ENCODE peak calls at places on chromosomes 16 and 17, in nine cellular contexts. Q is EH, T is NCI-H774, K is lower leg skin, U is fibroblast of pulmonary artery, F is NCI-H446 treated with DMSO at 0.1 percent for 48 hours, H is HuH-7, W is caudate nucleus, A is kidney epithelial cell. J is an unnamed sample.

GRCh38 chr16:75550211-75550662 is 5.8 kb downstream of the TMEM231 start:
- DNase-seq in Q (peak), T (no peak), K (no peak), U (peak), F (no peak), H (peak), W (peak), A (peak), J (peak)

GRCh38 chr17:82927661-82928601 is 88.1 kb upstream of the ZNF750 start:
- DNase-seq in Q (no peak), T (no peak), K (no peak), U (no peak), F (no peak), H (no peak), W (peak), A (no peak), J (no peak)

GRCh38 chr16:78503501-78504110 is 404.2 kb downstream of the WWOX start:
- DNase-seq in Q (peak), T (no peak), K (no peak), U (peak), F (no peak), H (no peak), W (no peak), A (no peak), J (peak)

GRCh38 chr17:12021604-12022003 is 927 bp downstream of the MAP2K4 start:
- DNase-seq in Q (peak), T (no peak), K (no peak), U (no peak), F (no peak), H (no peak), W (no peak), A (no peak), J (no peak)

GRCh38 chr16:85420501-85421337 is 192.4 kb upstream of the GSE1 start:
- DNase-seq in Q (peak), T (no peak), K (peak), U (peak), F (no peak), H (peak), W (no peak), A (no peak), J (peak)

GRCh38 chr16:27226476-27226875 is 23.1 kb downstream of the KDM8 start:
- DNase-seq in Q (no peak), T (peak), K (no peak), U (no peak), F (no peak), H (no peak), W (no peak), A (no peak), J (no peak)

GRCh38 chr16:61829631-61830030 is 206.6 kb downstream of the CDH8 start:
- DNase-seq in Q (peak), T (no peak), K (no peak), U (peak), F (no peak), H (no peak), W (no peak), A (no peak), J (no peak)

GRCh38 chr16:53022374-53022773 is 30.3 kb downstream of the CHD9NB start:
- DNase-seq in Q (peak), T (peak), K (no peak), U (peak), F (peak), H (peak), W (no peak), A (no peak), J (peak)

GRCh38 chr16:20846030-20846429 is 39.7 kb downstream of the REXO5 start:
- DNase-seq in Q (no peak), T (no peak), K (no peak), U (no peak), F (peak), H (no peak), W (no peak), A (no peak), J (no peak)

GRCh38 chr17:73292031-73292531 is 19.7 kb downstream of the CDC42EP4 start:
- DNase-seq in Q (peak), T (no peak), K (no peak), U (peak), F (no peak), H (no peak), W (peak), A (peak), J (peak)

GRCh38 chr17:1643293-1643998 is 2.1 kb downstream of the SCARF1 start:
- DNase-seq in Q (peak), T (peak), K (no peak), U (no peak), F (no peak), H (peak), W (peak), A (no peak), J (peak)

GRCh38 chr16:67528870-67529638 is 425 bp downstream of the RIPOR1 start:
- DNase-seq in Q (peak), T (no peak), K (peak), U (peak), F (no peak), H (peak), W (no peak), A (no peak), J (peak)